ENCODE peak calls at places on chromosomes 2 and 18, in ten cellular contexts. E is HepG2, F is HCT116, G is esophagus muscularis mucosa, P is GM12878, I is K562, Z is prostate gland, N is stomach, B is endothelial cell of umbilical vein, H is suprapubic skin. T is an unnamed sample.

GRCh38 chr18:30623401-30624065 is 419.0 kb downstream of the DSC3 start:
- DNase-seq in I (no peak), H (no peak), G (no peak), N (no peak), Z (no peak), P (no peak), F (no peak), B (no peak), E (no peak), T (no peak)

GRCh38 chr18:57027190-57027708 is 119.6 kb upstream of the BOD1L2 start:
- DNase-seq in N (no peak), Z (no peak), H (no peak), F (no peak), I (no peak), B (no peak), G (no peak), P (no peak), E (no peak), T (no peak)

GRCh38 chr2:240320561-240321091 is 114.8 kb upstream of the GPC1 start:
- DNase-seq in B (no peak), I (no peak), F (no peak), P (no peak), N (no peak), Z (no peak), G (no peak), H (no peak), E (no peak), T (no peak)

GRCh38 chr2:62536873-62537547 is 31.0 kb upstream of the TMEM17 start:
- DNase-seq in H (no peak), Z (peak), P (no peak), I (no peak), G (no peak), B (no peak), E (peak), N (no peak), F (no peak), T (no peak)

GRCh38 chr2:38665854-38666577 is at the start of gene GALM:
- DNase-seq in G (peak), H (peak), E (peak), F (peak), B (peak), Z (peak), N (peak), P (no peak), I (peak), T (peak)

GRCh38 chr2:225100269-225100668 is 58.0 kb upstream of the DOCK10 start:
- DNase-seq in Z (no peak), P (no peak), B (peak), F (no peak), N (no peak), E (no peak), H (no peak), I (no peak), G (no peak), T (no peak)

GRCh38 chr2:39508243-39508642 is 71.2 kb upstream of the MAP4K3 start:
- DNase-seq in I (no peak), N (no peak), B (no peak), H (no peak), G (no peak), F (no peak), Z (no peak), E (no peak), P (no peak), T (no peak)

GRCh38 chr18:9234528-9234927 is 97.9 kb downstream of the ANKRD12 start:
- DNase-seq in F (no peak), N (no peak), B (no peak), Z (no peak), I (no peak), E (no peak), P (no peak), H (no peak), G (no peak), T (no peak)

GRCh38 chr2:171161425-171162289 is 964 bp upstream of the TLK1 start:
- DNase-seq in G (no peak), I (no peak), H (no peak), Z (no peak), F (no peak), E (no peak), B (peak), N (no peak), P (no peak), T (no peak)

GRCh38 chr2:206260427-206261012 is 13.9 kb upstream of the ZDBF2 start:
- DNase-seq in N (no peak), G (no peak), F (no peak), E (peak), H (no peak), B (no peak), I (peak), Z (no peak), P (no peak), T (no peak)

GRCh38 chr18:49151482-49151881 is 200.7 kb upstream of the SMAD7 start:
- DNase-seq in G (no peak), P (no peak), B (no peak), E (no peak), H (no peak), Z (no peak), N (no peak), I (no peak), F (no peak), T (no peak)

GRCh38 chr2:190996947-190997346 is 17.0 kb downstream of the STAT1 start:
- DNase-seq in P (no peak), I (no peak), G (no peak), H (no peak), F (no peak), Z (no peak), N (no peak), E (no peak), B (no peak), T (no peak)

GRCh38 chr2:190999058-190999457 is 14.9 kb downstream of the STAT1 start:
- DNase-seq in E (no peak), H (no peak), N (no peak), B (no peak), P (no peak), G (no peak), I (no peak), F (no peak), Z (no peak), T (no peak)

GRCh38 chr2:190999949-191000665 is 13.9 kb downstream of the STAT1 start:
- DNase-seq in N (no peak), Z (no peak), P (no peak), G (no peak), H (no peak), F (no peak), E (no peak), B (no peak), I (no peak), T (no peak)

GRCh38 chr2:190996338-190996946 is 17.5 kb downstream of the STAT1 start:
- DNase-seq in I (peak), E (peak), B (peak), P (no peak), N (no peak), Z (no peak), H (no peak), G (no peak), F (no peak), T (no peak)

GRCh38 chr2:190997516-190998113 is 16.4 kb downstream of the STAT1 start:
- DNase-seq in B (no peak), E (no peak), I (no peak), Z (no peak), P (no peak), H (no peak), G (no peak), F (no peak), N (no peak), T (no peak)
- TF ChIP-seq POLR2A in B (no peak), E (no peak), I (no peak), Z (no peak), P (peak), H (no peak), G (no peak), F (no peak), N (no peak), T (no peak)

GRCh38 chr18:74248189-74248975 is 43.4 kb downstream of the CYB5A start:
- DNase-seq in G (no peak), P (no peak), B (no peak), I (no peak), E (no peak), N (no peak), H (no peak), F (no peak), Z (no peak), T (no peak)

GRCh38 chr18:74249181-74249968 is 42.4 kb downstream of the CYB5A start:
- DNase-seq in P (no peak), E (peak), Z (no peak), B (no peak), H (peak), I (peak), N (no peak), F (no peak), G (no peak), T (no peak)

GRCh38 chr18:74250131-74250530 is 41.6 kb downstream of the CYB5A start:
- DNase-seq in Z (no peak), H (no peak), I (no peak), G (no peak), P (no peak), B (no peak), F (no peak), N (no peak), E (no peak), T (no peak)

GRCh38 chr18:74252032-74252380 is 39.8 kb downstream of the CYB5A start:
- DNase-seq in H (peak), B (no peak), Z (no peak), I (no peak), F (no peak), G (no peak), P (no peak), N (no peak), E (no peak), T (no peak)

GRCh38 chr18:74251297-74252031 is 40.3 kb downstream of the CYB5A start:
- DNase-seq in G (no peak), Z (no peak), F (no peak), I (peak), P (no peak), E (peak), B (peak), N (no peak), H (no peak), T (no peak)
- TF ChIP-seq POLR2AphosphoS5 in G (peak), Z (no peak), F (no peak), I (no peak), P (no peak), E (no peak), B (no peak), N (peak), H (peak), T (peak)

GRCh38 chr2:69380072-69380917 is 6.7 kb downstream of the GFPT1 start:
- DNase-seq in H (no peak), P (no peak), B (no peak), G (no peak), Z (no peak), F (no peak), E (no peak), I (no peak), N (no peak), T (no peak)

GRCh38 chr2:69383178-69383812 is 3.7 kb downstream of the GFPT1 start:
- DNase-seq in B (no peak), H (no peak), E (no peak), Z (no peak), G (no peak), P (no peak), F (no peak), I (no peak), N (no peak), T (no peak)

GRCh38 chr2:69382547-69382946 is 4.5 kb downstream of the GFPT1 start:
- DNase-seq in N (no peak), G (no peak), E (no peak), Z (no peak), B (no peak), H (no peak), F (no peak), I (no peak), P (no peak), T (no peak)

GRCh38 chr2:69384618-69385081 is 2.4 kb downstream of the GFPT1 start:
- DNase-seq in H (no peak), I (no peak), B (no peak), E (no peak), N (no peak), P (no peak), F (no peak), G (no peak), Z (no peak), T (no peak)

GRCh38 chr2:69381337-69381737 is 5.7 kb downstream of the GFPT1 start:
- DNase-seq in Z (no peak), G (no peak), N (no peak), F (no peak), H (no peak), P (no peak), I (peak), B (no peak), E (no peak), T (no peak)
- H3K4me3 ChIP-seq in Z (no peak), G (no peak), N (no peak), F (no peak), H (no peak), P (no peak), I (no peak), B (no peak), E (no peak), T (no peak)

DNA sequence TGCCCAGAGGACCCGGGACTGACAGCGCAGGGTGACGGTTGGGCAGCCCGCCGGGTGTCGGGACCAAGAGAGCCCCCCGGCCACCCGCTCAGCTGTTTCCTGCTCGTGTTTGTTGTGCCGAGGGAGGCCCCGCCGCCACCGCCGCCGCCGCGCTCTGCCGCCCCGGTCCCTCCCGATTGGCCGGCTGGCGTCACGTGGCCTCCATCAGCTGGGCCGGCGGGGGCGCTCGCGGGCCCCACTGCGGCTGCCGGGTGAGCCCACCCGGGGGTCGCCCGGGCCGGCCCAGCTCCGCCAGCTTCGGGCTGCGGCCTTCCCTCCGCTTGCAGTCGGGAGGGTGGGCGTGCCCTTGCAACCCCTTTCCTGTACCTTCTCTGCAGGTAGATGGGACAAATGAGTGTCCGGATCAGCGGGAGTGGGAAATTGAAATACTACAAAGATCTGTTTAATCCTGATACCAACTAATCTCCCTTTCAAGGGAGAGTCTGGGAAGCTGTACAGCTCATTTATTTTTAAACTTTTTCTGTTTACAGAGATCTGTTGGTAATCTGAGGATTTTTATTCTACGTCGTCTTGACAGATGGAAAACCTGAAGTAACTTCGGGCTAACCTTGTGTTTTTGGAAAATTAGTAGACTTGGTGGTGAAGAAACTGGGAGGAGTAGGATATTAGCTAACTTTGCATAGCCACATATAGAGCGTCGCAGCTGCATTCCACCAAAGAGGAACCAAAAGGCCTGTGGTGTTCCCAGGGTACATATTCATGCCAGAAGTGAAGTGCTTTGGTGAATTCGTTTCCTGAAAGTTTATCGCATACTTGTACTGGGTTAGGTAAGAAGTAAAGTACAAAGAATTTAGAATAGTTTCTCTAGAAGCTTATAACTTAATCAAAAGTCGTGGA is 1.2 kb downstream of the YPEL5 start:
- DNase-seq in E (peak), I (peak), N (peak), P (no peak), Z (peak), B (peak), F (no peak), H (peak), G (peak), T (peak)
- TF ChIP-seq POLR2A in E (no peak), I (peak), N (no peak), P (peak), Z (peak), B (no peak), F (no peak), H (peak), G (peak), T (peak)

GRCh38 chr2:85133751-85134254 is 611 bp downstream of the TCF7L1 start:
- DNase-seq in G (no peak), F (no peak), H (peak), I (peak), P (no peak), N (peak), B (peak), E (no peak), Z (peak), T (peak)
- TF ChIP-seq POLR2AphosphoS5 in G (no peak), F (no peak), H (no peak), I (no peak), P (no peak), N (no peak), B (no peak), E (no peak), Z (no peak), T (no peak)

GRCh38 chr2:190948671-190949070 is 65.3 kb downstream of the STAT1 start:
- DNase-seq in E (no peak), Z (no peak), B (peak), N (no peak), I (no peak), H (no peak), G (no peak), P (no peak), F (peak), T (no peak)
- H3K4me3 ChIP-seq in E (no peak), Z (no peak), B (no peak), N (no peak), I (no peak), H (no peak), G (no peak), P (no peak), F (no peak), T (no peak)

GRCh38 chr18:32093106-32093511 is 1.4 kb downstream of the RNF138 start:
- DNase-seq in B (peak), P (no peak), E (peak), Z (peak), H (peak), N (peak), G (no peak), I (peak), F (no peak), T (peak)
- TF ChIP-seq POLR2A in B (no peak), P (no peak), E (no peak), Z (no peak), H (no peak), N (no peak), G (no peak), I (no peak), F (no peak), T (no peak)

GRCh38 chr18:80109676-80110078 is 615 bp downstream of the ADNP2 start:
- DNase-seq in P (no peak), Z (peak), F (no peak), G (peak), I (peak), H (peak), E (no peak), B (peak), N (peak), T (peak)
- TF ChIP-seq POLR2AphosphoS5 in P (no peak), Z (no peak), F (no peak), G (no peak), I (no peak), H (no peak), E (no peak), B (no peak), N (no peak), T (no peak)

GRCh38 chr18:70296289-70296688 is 7.4 kb downstream of the SOCS6 start:
- DNase-seq in N (no peak), H (no peak), G (no peak), Z (no peak), E (peak), B (peak), P (no peak), I (peak), F (no peak), T (no peak)

GRCh38 chr18:70295633-70296188 is 6.9 kb downstream of the SOCS6 start:
- DNase-seq in P (no peak), N (no peak), G (no peak), E (no peak), F (no peak), I (no peak), B (no peak), H (no peak), Z (no peak), T (no peak)

GRCh38 chr18:70294471-70295191 is 5.8 kb downstream of the SOCS6 start:
- DNase-seq in B (no peak), N (no peak), Z (no peak), I (no peak), G (no peak), H (no peak), F (no peak), E (no peak), P (no peak), T (no peak)

GRCh38 chr18:70296781-70297180 is 7.9 kb downstream of the SOCS6 start:
- DNase-seq in P (no peak), F (no peak), G (no peak), H (no peak), E (no peak), I (no peak), Z (no peak), B (no peak), N (no peak), T (no peak)

GRCh38 chr18:70295192-70295522 is 6.3 kb downstream of the SOCS6 start:
- DNase-seq in H (no peak), P (no peak), Z (no peak), B (no peak), E (no peak), N (no peak), F (no peak), I (no peak), G (no peak), T (no peak)
- H3K4me3 ChIP-seq in H (no peak), P (no peak), Z (no peak), B (no peak), E (no peak), N (no peak), F (no peak), I (no peak), G (no peak), T (no peak)

DNA sequence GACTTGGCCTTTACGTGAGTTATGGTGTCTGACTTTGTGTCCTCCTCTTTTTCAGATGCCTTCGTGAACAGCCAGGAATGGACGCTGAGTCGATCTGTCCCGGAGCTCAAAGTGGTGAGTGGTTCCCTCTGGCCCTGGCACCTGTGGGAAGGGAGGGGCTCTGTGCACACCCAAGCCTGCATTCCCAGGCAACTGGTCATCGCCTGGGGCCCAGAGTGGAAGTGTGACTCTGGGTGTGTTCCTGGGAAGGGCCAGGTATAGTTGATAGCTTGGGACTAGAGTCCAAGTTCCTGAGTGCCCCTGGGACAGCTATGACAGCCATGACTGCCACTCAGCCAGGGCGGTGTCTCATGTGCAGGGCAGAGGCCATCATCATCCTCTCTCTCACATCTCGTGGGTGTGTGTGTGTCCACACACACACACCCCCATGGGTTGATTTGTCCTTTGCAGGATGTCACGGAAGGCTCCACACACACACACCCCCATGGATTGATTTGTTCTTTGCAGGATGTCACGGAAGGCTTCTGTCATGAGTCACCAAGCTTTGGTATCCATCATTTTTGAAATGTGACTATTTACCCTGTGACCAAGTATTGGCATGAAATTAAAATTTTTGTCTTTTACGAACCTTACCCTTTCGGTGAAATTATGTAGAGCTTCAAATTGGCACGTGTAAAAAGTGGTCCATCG is 215.4 kb downstream of the AGAP1 start:
- DNase-seq in I (no peak), B (no peak), H (no peak), N (peak), G (no peak), Z (no peak), F (peak), P (no peak), E (peak), T (peak)
- TF ChIP-seq POLR2A in I (no peak), B (no peak), H (no peak), N (no peak), G (no peak), Z (no peak), F (no peak), P (no peak), E (no peak), T (peak)